ENCODE peak calls at places on chromosomes 11 and 22, in six cellular contexts. S is CD8-positive, alpha-beta memory T cell; Z is CD4-positive, CD25-positive, alpha-beta regulatory T cell; D is BE2C; V is adrenal gland; F is WERI-Rb-1. C is an unnamed sample.

GRCh38 chr11:45238724-45239123 is 47.4 kb downstream of the SYT13 start:
- DNase-seq in D (no peak), V (no peak), Z (no peak), S (no peak), F (no peak), C (no peak)

GRCh38 chr11:90219438-90219837 is 3.4 kb downstream of the CHORDC1 start:
- DNase-seq in V (no peak), S (no peak), D (no peak), F (no peak), Z (no peak), C (no peak)

GRCh38 chr11:19800714-19801519 is 88.3 kb downstream of the NAV2 start:
- DNase-seq in S (no peak), Z (no peak), F (no peak), V (no peak), D (no peak), C (no peak)

GRCh38 chr11:128261011-128261421 is 326.3 kb downstream of the ETS1 start:
- DNase-seq in S (no peak), D (no peak), F (no peak), Z (no peak), V (no peak), C (no peak)

GRCh38 chr11:133835258-133836075 is 9.8 kb downstream of the SPATA19 start:
- DNase-seq in V (peak; percentile 62), S (no peak), Z (peak; percentile 12), D (peak; percentile 45), F (peak; percentile 69), C (peak; percentile 66)

GRCh38 chr22:36817429-36817783 is 571 bp upstream of the PVALB start:
- DNase-seq in Z (no peak), D (no peak), V (no peak), S (no peak), F (no peak), C (no peak)

GRCh38 chr11:116249561-116249960 is 523.2 kb downstream of the BUD13 start:
- DNase-seq in S (no peak), Z (no peak), D (no peak), F (no peak), V (no peak), C (no peak)

GRCh38 chr11:12126352-12127019 is 16.1 kb downstream of the MICAL2 start:
- DNase-seq in F (no peak), S (no peak), D (no peak), V (no peak), Z (no peak), C (no peak)

GRCh38 chr11:115215694-115216615 is 288.3 kb downstream of the CADM1 start:
- DNase-seq in V (no peak), F (peak; percentile 39), Z (no peak), D (no peak), S (no peak), C (no peak)

GRCh38 chr22:50282361-50283144 is 12.4 kb upstream of the MAPK11 start:
- DNase-seq in Z (no peak), D (no peak), F (no peak), S (no peak), V (peak; percentile 90), C (no peak)

GRCh38 chr22:41094036-41094435 is 1.6 kb downstream of the EP300 start:
- DNase-seq in S (no peak), D (no peak), F (peak; percentile 38), Z (no peak), V (no peak), C (peak; percentile 58)

GRCh38 chr22:49487950-49488349 is 339.7 kb downstream of the BRD1 start:
- DNase-seq in F (no peak), S (no peak), Z (no peak), D (no peak), V (no peak), C (no peak)

GRCh38 chr11:117222991-117223740 is 8.7 kb downstream of the PCSK7 start:
- DNase-seq in F (no peak), D (no peak), V (no peak), S (no peak), Z (no peak), C (no peak)

GRCh38 chr11:9518835-9519234 is 54.6 kb upstream of the WEE1 start:
- DNase-seq in S (no peak), F (no peak), V (no peak), D (no peak), Z (no peak), C (no peak)

GRCh38 chr11:1728931-1729691 is 21.3 kb downstream of the IFITM10 start:
- DNase-seq in V (peak; percentile 27), F (no peak), S (no peak), D (no peak), Z (no peak), C (no peak)

GRCh38 chr22:44834065-44834464 is 81.7 kb downstream of the ARHGAP8 start:
- DNase-seq in Z (no peak), D (no peak), S (no peak), F (no peak), V (no peak), C (no peak)
- H3K9me3 ChIP-seq in Z (peaks cover 8% of the 10 kb centered on the region), D (peaks cover 2% of the 10 kb centered on the region), S (no peaks in the 10 kb centered on the region), F (peaks cover 11% of the 10 kb centered on the region), V (no peaks in the 10 kb centered on the region), C (no peaks in the 10 kb centered on the region)

GRCh38 chr11:94870422-94870821 is 102.3 kb downstream of the AMOTL1 start:
- DNase-seq in Z (no peak), D (no peak), F (no peak), V (no peak), S (no peak), C (no peak)

GRCh38 chr11:94866231-94866827 is 98.2 kb downstream of the AMOTL1 start:
- DNase-seq in V (no peak), D (no peak), Z (no peak), F (no peak), S (no peak), C (no peak)

GRCh38 chr11:94866936-94867795 is 99.0 kb downstream of the AMOTL1 start:
- DNase-seq in D (no peak), S (no peak), V (no peak), Z (no peak), F (no peak), C (no peak)

GRCh38 chr11:94869186-94869585 is 101.0 kb downstream of the AMOTL1 start:
- DNase-seq in S (no peak), F (no peak), D (no peak), Z (no peak), V (no peak), C (no peak)

GRCh38 chr11:94868468-94868867 is 100.3 kb downstream of the AMOTL1 start:
- DNase-seq in S (no peak), D (no peak), V (no peak), F (no peak), Z (no peak), C (no peak)
- H3K36me3 ChIP-seq in S (no peaks in the 10 kb centered on the region), D (peaks cover 85% of the 10 kb centered on the region), V (no peaks in the 10 kb centered on the region), F (peaks cover 88% of the 10 kb centered on the region), Z (no peaks in the 10 kb centered on the region), C (no peaks in the 10 kb centered on the region)

DNA sequence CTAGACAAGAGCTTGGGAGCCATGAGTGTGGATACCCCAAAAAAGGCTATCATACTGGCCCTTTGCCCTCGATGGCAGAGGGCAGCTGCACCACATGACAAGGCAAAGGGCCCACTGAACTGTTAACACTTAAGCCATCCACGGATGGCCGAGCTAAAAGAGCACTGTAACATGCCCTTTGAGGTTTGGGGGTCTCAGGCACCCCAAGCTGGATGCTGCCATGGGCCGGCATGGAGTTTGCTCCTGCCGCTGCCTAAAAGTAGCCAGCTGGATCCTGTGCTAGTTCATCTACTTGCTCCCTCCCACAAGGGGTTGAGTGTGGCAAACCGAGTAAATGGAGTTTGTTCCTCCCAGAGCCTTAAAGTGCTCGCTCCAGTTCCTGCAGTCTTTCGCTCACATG is 383.2 kb upstream of the LRRC4C start:
- DNase-seq in V (no peak), D (no peak), S (no peak), F (no peak), Z (no peak), C (no peak)
- H3K9me3 ChIP-seq in V (no peaks in the 10 kb centered on the region), D (no peaks in the 10 kb centered on the region), S (no peaks in the 10 kb centered on the region), F (no peaks in the 10 kb centered on the region), Z (peaks cover 14% of the 10 kb centered on the region), C (no peaks in the 10 kb centered on the region)

GRCh38 chr22:45181240-45181639 is 17.5 kb downstream of the NUP50 start:
- DNase-seq in Z (no peak), S (no peak), D (no peak), V (no peak), F (no peak), C (no peak)

GRCh38 chr22:45181766-45182165 is 18.0 kb downstream of the NUP50 start:
- DNase-seq in D (no peak), Z (no peak), F (no peak), V (no peak), S (no peak), C (no peak)

GRCh38 chr22:45180280-45180679 is 16.6 kb downstream of the NUP50 start:
- DNase-seq in S (no peak), D (no peak), F (no peak), V (no peak), Z (no peak), C (no peak)

GRCh38 chr22:45185718-45186511 is 22.2 kb downstream of the NUP50 start:
- DNase-seq in D (no peak), F (no peak), V (no peak), S (no peak), Z (no peak), C (peak; percentile 13)

GRCh38 chr22:45183974-45184373 is 20.2 kb downstream of the NUP50 start:
- DNase-seq in D (no peak), F (no peak), Z (no peak), V (no peak), S (no peak), C (no peak)
- H3K36me3 ChIP-seq in D (peaks cover 75% of the 10 kb centered on the region), F (peaks cover 62% of the 10 kb centered on the region), Z (peaks cover 76% of the 10 kb centered on the region), V (no peaks in the 10 kb centered on the region), S (peaks cover 53% of the 10 kb centered on the region), C (no peaks in the 10 kb centered on the region)

GRCh38 chr11:3359092-3359824 is 19.7 kb downstream of the ZNF195 start:
- DNase-seq in D (no peak), F (no peak), S (no peak), Z (no peak), V (no peak), C (no peak)
- H3K9me3 ChIP-seq in D (no peaks in the 10 kb centered on the region), F (peaks cover 55% of the 10 kb centered on the region), S (peaks cover 72% of the 10 kb centered on the region), Z (peaks cover 97% of the 10 kb centered on the region), V (peaks cover 46% of the 10 kb centered on the region), C (no peaks in the 10 kb centered on the region)